ENCODE peak calls at places on chromosome 1, in ten cellular contexts. J is GM23338; D is IMR-90; M is left lung; T is heart right ventricle; H is ovary; W is A549; C is psoas muscle; G is PC-9; V is CD8-positive, alpha-beta T cell. Y is an unnamed sample. For H3K4me1, the result is how much of the 10 kb centered on the place peaks cover.

GRCh38 chr1:93694039-93694438 is 12.4 kb upstream of the BCAR3 start:
- DNase-seq in J (no peak), D (no peak), M (no peak), T (no peak), H (no peak), W (peak), C (no peak), G (peak), V (no peak), Y (no peak)

GRCh38 chr1:158005249-158005648 is 11.8 kb downstream of the KIRREL1 start:
- DNase-seq in J (no peak), D (no peak), M (no peak), T (no peak), H (no peak), W (no peak), C (no peak), G (no peak), V (no peak), Y (no peak)

GRCh38 chr1:35836734-35837133 is 28.9 kb downstream of the AGO4 start:
- DNase-seq in J (no peak), D (no peak), M (no peak), T (no peak), H (no peak), W (no peak), C (no peak), G (no peak), V (no peak), Y (no peak)

GRCh38 chr1:229694053-229694693 is 68.1 kb downstream of the URB2 start:
- DNase-seq in J (peak), D (peak), M (peak), T (peak), H (peak), W (peak), C (peak), G (no peak), V (no peak), Y (peak)

GRCh38 chr1:178541396-178541795 is 28.5 kb downstream of the TEX35 start:
- DNase-seq in J (no peak), D (no peak), M (no peak), T (no peak), H (no peak), W (no peak), C (no peak), G (no peak), V (no peak), Y (no peak)

GRCh38 chr1:173294853-173295252 is 87.7 kb upstream of the TNFSF4 start:
- DNase-seq in J (no peak), D (peak), M (no peak), T (no peak), H (no peak), W (no peak), C (no peak), G (no peak), V (no peak), Y (no peak)

GRCh38 chr1:213987876-213988638 is at the start of gene PROX1:
- DNase-seq in J (peak), D (peak), M (peak), T (peak), H (peak), W (peak), C (peak), G (no peak), V (peak), Y (peak)

GRCh38 chr1:62434612-62434994 is 2.2 kb upstream of the USP1 start:
- DNase-seq in J (no peak), D (no peak), M (no peak), T (no peak), H (peak), W (no peak), C (no peak), G (no peak), V (no peak), Y (no peak)

GRCh38 chr1:217138173-217138838 is 415.1 kb upstream of the ESRRG start:
- DNase-seq in J (peak), D (no peak), M (no peak), T (no peak), H (no peak), W (no peak), C (no peak), G (no peak), V (no peak), Y (no peak)

GRCh38 chr1:244863491-244864252 is 671 bp downstream of the HNRNPU start:
- DNase-seq in J (no peak), D (no peak), M (peak), T (peak), H (no peak), W (no peak), C (peak), G (no peak), V (no peak), Y (peak)

GRCh38 chr1:10639301-10640078 is 157.0 kb downstream of the CASZ1 start:
- DNase-seq in J (peak), D (no peak), M (no peak), T (no peak), H (no peak), W (no peak), C (no peak), G (no peak), V (no peak), Y (no peak)

GRCh38 chr1:209825591-209826433 is 2.0 kb upstream of the UTP25 start:
- DNase-seq in J (no peak), D (no peak), M (no peak), T (no peak), H (no peak), W (peak), C (no peak), G (no peak), V (no peak), Y (peak)

GRCh38 chr1:185096531-185096930 is 51.2 kb downstream of the RNF2 start:
- DNase-seq in J (no peak), D (peak), M (no peak), T (no peak), H (no peak), W (no peak), C (no peak), G (no peak), V (no peak), Y (no peak)

GRCh38 chr1:12469493-12469892 is 148.5 kb downstream of the DHRS3 start:
- DNase-seq in J (no peak), D (no peak), M (no peak), T (no peak), H (no peak), W (no peak), C (no peak), G (no peak), V (no peak), Y (no peak)

GRCh38 chr1:206769331-206769731 is 1.2 kb upstream of the IL19 start:
- DNase-seq in J (no peak), D (no peak), M (no peak), T (no peak), H (no peak), W (no peak), C (no peak), G (no peak), V (peak), Y (no peak)
- H3K4me1 ChIP-seq in J (under half), D (under half), M (under half), T (under half), H (under half), W (under half), C (under half), G (under half), V (half or more), Y (under half)

GRCh38 chr1:106925750-106926149 is 130.7 kb upstream of the PRMT6 start:
- DNase-seq in J (no peak), D (no peak), M (no peak), T (no peak), H (no peak), W (no peak), C (no peak), G (no peak), V (no peak), Y (no peak)

GRCh38 chr1:106921186-106921585 is 135.3 kb upstream of the PRMT6 start:
- DNase-seq in J (no peak), D (peak), M (no peak), T (no peak), H (no peak), W (no peak), C (no peak), G (no peak), V (no peak), Y (no peak)

GRCh38 chr1:106926748-106927582 is 129.5 kb upstream of the PRMT6 start:
- DNase-seq in J (no peak), D (peak), M (no peak), T (no peak), H (no peak), W (no peak), C (no peak), G (no peak), V (no peak), Y (no peak)

DNA sequence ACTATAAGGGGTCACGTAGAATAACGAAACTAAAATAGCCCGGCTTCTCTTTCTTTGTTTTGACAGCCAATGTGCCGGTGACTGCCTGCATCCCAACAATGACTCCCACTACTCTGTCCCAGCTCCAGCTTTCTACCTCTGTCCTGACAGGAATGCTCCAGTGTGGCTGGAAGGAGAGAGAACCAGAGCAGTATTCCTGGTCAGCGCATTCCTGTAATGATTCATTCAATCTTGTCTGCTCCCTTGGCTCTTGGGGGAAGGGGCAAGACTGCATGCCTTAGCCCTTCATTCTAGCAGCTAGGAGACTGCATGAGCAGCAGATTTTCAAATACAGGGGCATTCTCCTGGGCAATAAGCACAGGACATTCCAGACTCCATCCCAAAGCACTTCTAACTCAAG is 132.1 kb upstream of the PRMT6 start:
- DNase-seq in J (peak), D (peak), M (no peak), T (no peak), H (no peak), W (no peak), C (no peak), G (no peak), V (no peak), Y (no peak)
- H3K4me3 ChIP-seq in J (no peak), D (no peak), M (no peak), T (no peak), H (no peak), W (no peak), C (no peak), G (no peak), V (no peak), Y (no peak)

DNA sequence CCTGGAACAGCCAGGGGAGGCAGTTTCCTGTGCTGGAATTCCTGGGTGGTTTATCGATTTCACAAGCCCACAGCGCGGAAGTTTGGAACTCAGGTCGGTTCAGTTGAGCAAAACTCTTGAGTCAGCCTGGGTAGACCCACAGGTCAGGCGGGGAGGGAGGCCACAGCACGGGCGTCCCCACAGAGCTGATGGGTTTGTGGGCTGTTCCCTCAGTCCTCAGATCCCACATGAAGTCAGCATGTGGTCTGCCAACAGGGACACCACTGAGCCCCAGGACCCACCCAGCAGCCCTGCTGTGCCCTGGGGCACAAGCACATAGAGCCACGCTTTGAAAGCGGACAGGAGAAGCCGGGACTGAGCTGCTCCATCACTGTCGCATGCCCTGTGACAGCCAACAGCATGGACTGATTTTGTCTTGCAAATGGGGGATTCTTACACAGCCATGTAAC is 17.4 kb downstream of the BMP8A start:
- DNase-seq in J (no peak), D (no peak), M (no peak), T (no peak), H (no peak), W (no peak), C (no peak), G (peak), V (no peak), Y (no peak)
- TF ChIP-seq CTCF in J (no peak), D (no peak), M (no peak), T (no peak), H (no peak), W (no peak), C (no peak), G (no peak), V (no peak), Y (no peak)

DNA sequence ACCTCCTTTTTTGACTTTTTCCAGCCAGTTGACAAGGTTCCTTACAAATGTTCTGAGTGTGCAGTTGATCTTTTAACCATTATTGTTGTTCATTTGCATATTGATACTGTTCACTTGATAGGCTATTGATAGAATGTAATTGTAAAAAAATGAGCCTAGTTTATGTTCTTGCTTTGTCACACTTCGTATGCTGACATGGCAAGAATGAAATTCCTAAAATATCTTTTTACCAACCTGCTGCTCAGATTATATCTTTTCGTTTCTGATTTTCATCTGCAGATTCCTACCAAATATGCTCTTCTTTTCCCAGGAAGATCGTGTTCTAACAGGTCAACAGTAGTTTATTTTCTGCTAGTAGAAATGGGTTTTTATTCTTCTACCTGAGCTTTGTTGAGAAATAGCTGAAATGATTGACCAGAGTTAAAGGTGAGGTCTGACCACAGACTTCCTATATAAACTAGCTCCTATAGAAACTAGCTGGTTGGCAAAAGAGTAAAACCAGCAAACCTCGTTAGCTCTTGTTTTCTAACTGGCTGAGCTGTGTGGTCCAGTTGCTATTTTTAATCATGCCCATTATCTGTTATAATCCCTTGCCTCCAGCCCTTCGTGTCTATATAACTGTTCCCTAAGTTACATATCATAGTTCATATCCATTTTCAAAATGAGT is 174.8 kb downstream of the HS2ST1 start:
- DNase-seq in J (no peak), D (no peak), M (no peak), T (no peak), H (no peak), W (no peak), C (no peak), G (no peak), V (no peak), Y (no peak)
- H3K4me1 ChIP-seq in J (under half), D (under half), M (under half), T (under half), H (under half), W (under half), C (under half), G (under half), V (under half), Y (under half)

GRCh38 chr1:112950426-112950825 is 5.6 kb downstream of the SLC16A1 start:
- DNase-seq in J (no peak), D (no peak), M (no peak), T (no peak), H (no peak), W (no peak), C (no peak), G (no peak), V (no peak), Y (no peak)
- H3K4me3 ChIP-seq in J (no peak), D (no peak), M (no peak), T (no peak), H (no peak), W (no peak), C (no peak), G (no peak), V (no peak), Y (no peak)

GRCh38 chr1:116680752-116681151 is 13.2 kb upstream of the IGSF3 start:
- DNase-seq in J (no peak), D (no peak), M (no peak), T (no peak), H (no peak), W (no peak), C (no peak), G (no peak), V (no peak), Y (no peak)

GRCh38 chr1:116679828-116680628 is 12.5 kb upstream of the IGSF3 start:
- DNase-seq in J (no peak), D (no peak), M (no peak), T (no peak), H (no peak), W (no peak), C (no peak), G (no peak), V (no peak), Y (no peak)

GRCh38 chr1:116677474-116678062 is 10.0 kb upstream of the IGSF3 start:
- DNase-seq in J (no peak), D (no peak), M (no peak), T (no peak), H (no peak), W (no peak), C (no peak), G (no peak), V (no peak), Y (no peak)

GRCh38 chr1:116678732-116679090 is 11.2 kb upstream of the IGSF3 start:
- DNase-seq in J (no peak), D (no peak), M (no peak), T (no peak), H (no peak), W (no peak), C (no peak), G (no peak), V (no peak), Y (no peak)

GRCh38 chr1:116679091-116679827 is 11.7 kb upstream of the IGSF3 start:
- DNase-seq in J (peak), D (no peak), M (no peak), T (no peak), H (no peak), W (no peak), C (no peak), G (no peak), V (no peak), Y (no peak)
- TF ChIP-seq CTCF in J (no peak), D (no peak), M (no peak), T (no peak), H (no peak), W (no peak), C (no peak), G (no peak), V (no peak), Y (no peak)

DNA sequence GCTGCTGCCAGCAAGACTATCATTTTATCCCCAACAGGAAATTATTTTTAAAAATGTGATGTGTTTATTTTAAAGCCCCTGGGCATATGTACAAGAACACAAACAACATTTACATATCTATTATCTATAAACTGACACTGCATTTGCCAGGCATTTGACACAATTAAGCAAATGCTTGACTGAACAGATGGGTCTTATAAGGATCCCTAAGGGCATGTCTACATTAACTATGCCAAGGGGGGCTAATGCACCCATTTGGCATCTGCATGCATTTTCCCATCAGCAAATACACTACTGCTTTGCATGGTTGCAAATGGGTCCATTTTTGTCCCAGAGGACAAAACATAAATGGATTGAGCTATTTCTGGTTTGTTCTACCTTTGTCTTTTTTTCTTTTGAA is 884.8 kb upstream of the B3GALT2 start:
- DNase-seq in J (no peak), D (no peak), M (no peak), T (no peak), H (no peak), W (no peak), C (no peak), G (no peak), V (no peak), Y (no peak)
- H3K4me1 ChIP-seq in J (under half), D (under half), M (under half), T (under half), H (under half), W (under half), C (under half), G (under half), V (under half), Y (under half)

GRCh38 chr1:183586455-183586854 is 3.8 kb downstream of the NCF2 start:
- DNase-seq in J (no peak), D (no peak), M (no peak), T (no peak), H (no peak), W (no peak), C (no peak), G (no peak), V (no peak), Y (no peak)
- H3K4me3 ChIP-seq in J (no peak), D (no peak), M (no peak), T (no peak), H (no peak), W (no peak), C (no peak), G (no peak), V (no peak), Y (no peak)

GRCh38 chr1:234619071-234619480 is 9.1 kb upstream of the IRF2BP2 start:
- DNase-seq in J (no peak), D (peak), M (no peak), T (no peak), H (no peak), W (no peak), C (no peak), G (no peak), V (no peak), Y (no peak)
- TF ChIP-seq CTCF in J (no peak), D (no peak), M (no peak), T (no peak), H (no peak), W (no peak), C (no peak), G (no peak), V (no peak), Y (no peak)

GRCh38 chr1:23555949-23556640 is 3.2 kb downstream of the ID3 start:
- DNase-seq in J (peak), D (peak), M (no peak), T (no peak), H (peak), W (peak), C (no peak), G (peak), V (no peak), Y (peak)

GRCh38 chr1:23556661-23557470 is 2.4 kb downstream of the ID3 start:
- DNase-seq in J (peak), D (peak), M (no peak), T (no peak), H (no peak), W (peak), C (no peak), G (peak), V (no peak), Y (peak)

GRCh38 chr1:23558872-23559135 is 497 bp downstream of the ID3 start:
- DNase-seq in J (no peak), D (no peak), M (no peak), T (no peak), H (no peak), W (peak), C (no peak), G (no peak), V (peak), Y (no peak)

GRCh38 chr1:23558140-23558871 is 995 bp downstream of the ID3 start:
- DNase-seq in J (peak), D (peak), M (peak), T (peak), H (peak), W (peak), C (peak), G (peak), V (peak), Y (peak)

DNA sequence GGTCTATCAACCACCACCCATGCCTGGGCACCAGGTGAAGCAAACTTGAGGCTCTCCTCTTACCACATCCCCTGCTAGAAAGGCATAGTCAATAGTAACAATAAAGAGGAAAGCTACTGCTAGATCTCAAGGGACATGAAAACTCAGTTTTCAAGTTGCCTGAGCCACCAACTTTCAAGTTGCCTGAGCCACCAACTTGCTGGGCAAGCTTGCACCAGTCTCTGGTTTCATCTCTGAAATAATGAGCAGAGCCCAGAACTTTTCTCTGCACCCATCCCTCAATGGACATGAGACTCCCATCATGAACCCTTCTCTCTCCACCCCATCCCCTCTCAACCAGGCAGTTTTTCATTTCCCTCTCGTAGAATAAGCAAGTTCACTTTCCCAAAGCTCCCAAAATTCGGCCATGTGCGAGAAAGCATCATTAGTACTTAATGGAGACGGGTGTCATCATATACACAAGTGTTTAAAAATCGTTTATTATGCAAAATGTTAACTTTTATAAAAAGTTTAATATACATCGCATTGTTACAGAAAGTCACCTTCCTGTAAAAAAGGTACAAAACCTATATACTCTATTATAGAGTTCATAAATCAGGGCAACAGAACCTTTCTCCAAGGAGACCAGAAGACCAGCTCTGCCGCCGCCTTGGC is 1.7 kb downstream of the ID3 start:
- DNase-seq in J (no peak), D (peak), M (no peak), T (no peak), H (no peak), W (no peak), C (no peak), G (no peak), V (no peak), Y (no peak)
- H3K4me1 ChIP-seq in J (under half), D (under half), M (half or more), T (half or more), H (under half), W (half or more), C (under half), G (under half), V (half or more), Y (under half)

Y was measured in mucosa of descending colon.